ENCODE peak calls at places on chromosomes 13 and 19, in six cellular contexts. P is HEK293T, O is A549, U is HepG2, E is IMR-90, D is GM12878. T is an unnamed sample.

GRCh38 chr13:99018418-99019180 is 40.7 kb upstream of the DOCK9 start:
- DNase-seq in O (no peak), U (no peak), D (no peak), P (no peak), E (peak), T (no peak)

GRCh38 chr19:34577531-34578101 is 96.1 kb downstream of the WTIP start:
- DNase-seq in U (no peak), E (no peak), O (no peak), D (no peak), P (no peak), T (no peak)

GRCh38 chr19:45863840-45864628 is at the start of gene FOXA3:
- DNase-seq in U (peak), P (peak), E (peak), D (no peak), O (peak), T (peak)

GRCh38 chr13:39448831-39449230 is 154.2 kb downstream of the LHFPL6 start:
- DNase-seq in O (no peak), P (peak), U (no peak), E (no peak), D (no peak), T (no peak)

GRCh38 chr19:47680858-47681332 is 32.3 kb upstream of the EHD2 start:
- DNase-seq in E (no peak), U (no peak), D (no peak), P (no peak), O (no peak), T (no peak)

GRCh38 chr13:26616126-26616525 is 58.6 kb downstream of the WASF3 start:
- DNase-seq in P (no peak), O (no peak), E (peak), U (no peak), D (no peak), T (no peak)

GRCh38 chr13:40193290-40194203 is 472.9 kb downstream of the FOXO1 start:
- DNase-seq in D (no peak), U (no peak), O (no peak), P (no peak), E (no peak), T (no peak)

GRCh38 chr19:18496167-18496979 is 25.5 kb downstream of the ELL start:
- DNase-seq in D (no peak), P (no peak), U (peak), O (peak), E (peak), T (peak)

GRCh38 chr19:20472854-20473253 is 92.7 kb downstream of the ZNF737 start:
- DNase-seq in O (no peak), E (no peak), P (no peak), D (no peak), U (no peak), T (no peak)

GRCh38 chr19:53519431-53519830 is 18.5 kb upstream of the ZNF331 start:
- DNase-seq in P (no peak), E (no peak), U (no peak), D (no peak), O (no peak), T (no peak)

GRCh38 chr13:104314321-104314720 is 1248.1 kb upstream of the SLC10A2 start:
- DNase-seq in D (no peak), U (no peak), P (no peak), E (no peak), O (no peak), T (no peak)

GRCh38 chr19:45423033-45423588 is 606 bp downstream of the ERCC1 start:
- DNase-seq in P (no peak), D (no peak), E (no peak), O (no peak), U (no peak), T (no peak)

GRCh38 chr19:35845215-35846037 is 6.9 kb downstream of the NPHS1 start:
- DNase-seq in D (no peak), O (peak), E (no peak), U (peak), P (no peak), T (peak)

GRCh38 chr13:99528547-99528946 is 27.3 kb downstream of the TM9SF2 start:
- DNase-seq in U (peak), E (no peak), O (peak), P (no peak), D (no peak), T (no peak)

GRCh38 chr19:934865-935422 is 9.1 kb downstream of the ARID3A start:
- DNase-seq in P (no peak), E (peak), O (peak), D (no peak), U (peak), T (no peak)

GRCh38 chr13:84834201-84834600 is 951.9 kb upstream of the SLITRK1 start:
- DNase-seq in P (no peak), E (no peak), O (no peak), U (no peak), D (no peak), T (no peak)

GRCh38 chr13:48412100-48412556 is 785 bp downstream of the LPAR6 start:
- DNase-seq in O (peak), U (no peak), P (no peak), E (peak), D (no peak), T (no peak)

GRCh38 chr13:109693213-109693612 is 93.2 kb downstream of the IRS2 start:
- DNase-seq in O (no peak), P (no peak), E (no peak), U (no peak), D (no peak), T (no peak)

GRCh38 chr13:99585609-99586008 is 84.3 kb downstream of the TM9SF2 start:
- DNase-seq in E (no peak), U (no peak), D (no peak), O (no peak), P (no peak), T (no peak)

GRCh38 chr19:20247016-20247683 is 80.1 kb downstream of the ZNF486 start:
- DNase-seq in D (no peak), P (no peak), E (no peak), U (no peak), O (no peak), T (no peak)

GRCh38 chr19:7850429-7850819 is 20.4 kb downstream of the EVI5L start:
- DNase-seq in D (no peak), O (no peak), U (no peak), P (no peak), E (peak), T (no peak)

GRCh38 chr13:94177041-94177440 is 302.4 kb downstream of the DCT start:
- DNase-seq in D (no peak), E (no peak), O (no peak), U (no peak), P (no peak), T (no peak)

GRCh38 chr19:15251749-15252397 is 19.6 kb upstream of the EPHX3 start:
- DNase-seq in U (peak), D (no peak), O (peak), E (peak), P (peak), T (peak)

GRCh38 chr13:33004454-33004853 is 11.8 kb upstream of the KL start:
- DNase-seq in E (no peak), D (no peak), O (no peak), U (no peak), P (no peak), T (no peak)

GRCh38 chr19:2613507-2614295 is 88.8 kb downstream of the GNG7 start:
- DNase-seq in U (no peak), E (peak), P (peak), D (no peak), O (peak), T (peak)
- TF ChIP-seq BHLHE40 in U (no peak), E (no peak), P (no peak), D (no peak), O (no peak), T (no peak)

DNA sequence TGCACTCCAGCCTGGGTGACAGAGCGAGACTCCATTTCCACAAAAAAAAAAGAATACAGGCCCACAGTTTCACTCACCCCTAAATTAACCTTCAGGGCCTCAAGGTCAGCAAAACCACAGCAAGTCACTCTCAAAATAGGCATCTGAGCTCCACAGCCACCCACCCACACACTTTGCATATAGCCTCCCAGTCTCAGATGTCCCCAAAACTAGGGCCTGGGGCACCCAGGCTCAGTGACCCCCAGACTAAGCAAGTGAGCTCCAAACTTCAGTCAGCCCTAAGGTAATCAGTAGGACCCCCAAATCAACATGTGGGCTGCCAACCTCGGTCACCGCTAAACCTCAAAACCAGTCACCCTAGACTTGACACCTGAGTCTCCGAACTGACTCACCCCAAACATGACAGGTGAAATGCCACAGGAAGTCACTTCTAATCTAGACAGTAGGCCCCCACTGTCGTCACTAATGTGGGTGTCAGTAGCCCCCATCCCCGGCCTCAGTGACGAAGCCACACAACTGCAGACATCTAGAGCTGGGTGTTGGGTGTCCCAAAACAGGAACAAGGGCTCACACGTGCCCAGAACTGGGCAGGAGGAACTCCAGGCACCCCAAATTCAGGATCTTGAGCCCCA is 13.9 kb downstream of the RABAC1 start:
- DNase-seq in D (peak), U (no peak), P (no peak), O (no peak), E (no peak), T (no peak)
- TF ChIP-seq BHLHE40 in D (peak), U (no peak), P (no peak), O (no peak), E (no peak), T (no peak)

GRCh38 chr19:13210941-13211340 is 60.7 kb downstream of the IER2 start:
- DNase-seq in E (no peak), U (no peak), D (no peak), O (no peak), P (no peak), T (no peak)
- TF ChIP-seq BHLHE40 in E (no peak), U (no peak), D (no peak), O (no peak), P (no peak), T (no peak)

DNA sequence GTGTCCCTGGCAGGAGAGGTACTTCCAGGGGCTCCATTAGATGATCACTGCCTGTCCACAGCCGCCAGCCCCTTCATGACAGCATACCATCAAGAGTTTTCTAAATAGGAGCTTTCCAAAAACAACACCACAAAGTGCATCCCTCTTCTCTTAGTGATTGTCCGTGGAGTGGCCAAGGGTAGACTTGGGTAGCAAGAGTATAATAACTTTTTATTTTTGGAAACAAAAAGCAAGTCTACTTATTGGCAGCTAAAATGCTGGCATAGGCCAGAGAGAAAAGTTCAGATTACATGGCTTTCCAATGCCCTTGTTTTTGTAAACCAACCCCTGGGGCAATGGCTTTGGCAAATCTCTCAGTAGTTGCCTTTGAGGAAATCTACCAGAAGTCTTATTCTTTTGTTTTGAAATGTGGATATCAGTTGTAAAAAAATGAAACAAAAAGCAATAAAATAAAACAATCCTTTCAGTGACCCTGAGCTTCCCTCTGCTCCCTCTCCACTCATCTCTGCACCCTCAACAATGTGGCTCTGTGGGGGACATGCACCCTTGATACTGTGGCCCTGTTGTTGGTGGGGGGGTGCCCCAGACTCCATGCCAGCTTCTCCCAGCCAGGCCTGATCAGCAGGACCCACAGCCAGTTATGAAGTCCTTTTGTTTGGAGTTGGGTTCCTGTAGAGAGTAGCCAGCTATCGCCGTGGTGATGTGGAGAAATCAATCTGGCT is 294.1 kb downstream of the DLEU7 start:
- DNase-seq in D (no peak), E (no peak), P (no peak), U (no peak), O (no peak), T (no peak)
- TF ChIP-seq BHLHE40 in D (no peak), E (no peak), P (no peak), U (no peak), O (no peak), T (no peak)

GRCh38 chr19:16351133-16351809 is 26.6 kb downstream of the KLF2 start:
- DNase-seq in E (peak), U (no peak), P (no peak), D (no peak), O (peak), T (no peak)
- TF ChIP-seq BHLHE40 in E (no peak), U (no peak), P (no peak), D (no peak), O (no peak), T (no peak)

GRCh38 chr19:17281391-17282304 is at the start of gene ANKLE1:
- DNase-seq in O (no peak), U (no peak), P (no peak), E (no peak), D (peak), T (peak)
- TF ChIP-seq BHLHE40 in O (no peak), U (no peak), P (no peak), E (no peak), D (peak), T (no peak)

T was measured in K562.